ENCODE peak calls at places on chromosome 7, in four cellular contexts. E, Y, S and B are unnamed samples.

GRCh38 chr7:34165927-34166550 is 260.7 kb downstream of the BMPER start:
- DNase-seq in S (peak; percentile 53), E (peak; percentile 69), Y (no peak), B (peak; percentile 61)

GRCh38 chr7:92769844-92770243 is 66.5 kb downstream of the CDK6 start:
- DNase-seq in S (no peak), E (no peak), Y (no peak), B (no peak)

GRCh38 chr7:47897831-47898230 is 50.4 kb downstream of the PKD1L1 start:
- DNase-seq in E (no peak), Y (no peak), S (no peak), B (no peak)

GRCh38 chr7:104552102-104552501 is 223.7 kb downstream of the LHFPL3 start:
- DNase-seq in E (peak; percentile 20), S (peak; percentile 70), Y (peak; percentile 28), B (peak; percentile 27)

GRCh38 chr7:137685439-137686164 is 161.2 kb downstream of the DGKI start:
- DNase-seq in S (no peak), Y (no peak), E (no peak), B (no peak)

GRCh38 chr7:47239927-47240570 is 341.9 kb downstream of the TNS3 start:
- DNase-seq in S (no peak), Y (no peak), E (peak; percentile 28), B (peak; percentile 79)

GRCh38 chr7:79244482-79244881 is 209.0 kb downstream of the MAGI2 start:
- DNase-seq in Y (no peak), E (no peak), S (no peak), B (no peak)

GRCh38 chr7:135673360-135673706 is 11.0 kb downstream of the STMP1 start:
- DNase-seq in S (peak; percentile 55), E (peak; percentile 78), Y (no peak), B (peak; percentile 29)

GRCh38 chr7:7352845-7353244 is 170.5 kb downstream of the C1GALT1 start:
- DNase-seq in S (peak; percentile 84), E (no peak), Y (no peak), B (no peak)

GRCh38 chr7:50805425-50806130 is 22.9 kb upstream of the GRB10 start:
- DNase-seq in E (no peak), Y (no peak), S (peak; percentile 53), B (no peak)

GRCh38 chr7:81299272-81299671 is 380.4 kb upstream of the SEMA3C start:
- DNase-seq in Y (no peak), E (peak; percentile 96), S (peak; percentile 94), B (peak; percentile 99)

GRCh38 chr7:132742152-132742551 is 165.9 kb upstream of the PLXNA4 start:
- DNase-seq in E (peak; percentile 96), S (peak; percentile 39), Y (peak; percentile 70), B (peak; percentile 30)

GRCh38 chr7:14839307-14839706 is 63.2 kb downstream of the DGKB start:
- DNase-seq in Y (no peak), S (no peak), E (no peak), B (no peak)

GRCh38 chr7:37176079-37176478 is 272.6 kb downstream of the ELMO1 start:
- DNase-seq in Y (no peak), S (no peak), E (no peak), B (no peak)

GRCh38 chr7:90384433-90384832 is 18.8 kb upstream of the CLDN12 start:
- DNase-seq in E (no peak), Y (no peak), S (peak; percentile 54), B (no peak)

GRCh38 chr7:157046681-157047080 is 36.2 kb upstream of the MNX1 start:
- DNase-seq in S (peak; percentile 98), E (no peak), Y (no peak), B (no peak)

GRCh38 chr7:128304212-128304611 is 39.5 kb downstream of the RBM28 start:
- DNase-seq in S (peak; percentile 48), Y (no peak), E (no peak), B (no peak)

GRCh38 chr7:151847136-151847535 is 29.8 kb downstream of the PRKAG2 start:
- DNase-seq in Y (no peak), E (no peak), S (no peak), B (no peak)

GRCh38 chr7:38753347-38753746 is 122.2 kb upstream of the AMPH start:
- DNase-seq in E (no peak), S (no peak), Y (no peak), B (no peak)

GRCh38 chr7:2309889-2310331 is 4.3 kb downstream of the SNX8 start:
- DNase-seq in Y (no peak), E (peak; percentile 90), S (peak; percentile 75), B (peak; percentile 90)

GRCh38 chr7:7100432-7100849 is 81.9 kb upstream of the C1GALT1 start:
- DNase-seq in S (peak; percentile 99), E (no peak), Y (no peak), B (no peak)

GRCh38 chr7:33965116-33965827 is 59.9 kb downstream of the BMPER start:
- DNase-seq in Y (no peak), E (peak; percentile 88), S (no peak), B (peak; percentile 39)

DNA sequence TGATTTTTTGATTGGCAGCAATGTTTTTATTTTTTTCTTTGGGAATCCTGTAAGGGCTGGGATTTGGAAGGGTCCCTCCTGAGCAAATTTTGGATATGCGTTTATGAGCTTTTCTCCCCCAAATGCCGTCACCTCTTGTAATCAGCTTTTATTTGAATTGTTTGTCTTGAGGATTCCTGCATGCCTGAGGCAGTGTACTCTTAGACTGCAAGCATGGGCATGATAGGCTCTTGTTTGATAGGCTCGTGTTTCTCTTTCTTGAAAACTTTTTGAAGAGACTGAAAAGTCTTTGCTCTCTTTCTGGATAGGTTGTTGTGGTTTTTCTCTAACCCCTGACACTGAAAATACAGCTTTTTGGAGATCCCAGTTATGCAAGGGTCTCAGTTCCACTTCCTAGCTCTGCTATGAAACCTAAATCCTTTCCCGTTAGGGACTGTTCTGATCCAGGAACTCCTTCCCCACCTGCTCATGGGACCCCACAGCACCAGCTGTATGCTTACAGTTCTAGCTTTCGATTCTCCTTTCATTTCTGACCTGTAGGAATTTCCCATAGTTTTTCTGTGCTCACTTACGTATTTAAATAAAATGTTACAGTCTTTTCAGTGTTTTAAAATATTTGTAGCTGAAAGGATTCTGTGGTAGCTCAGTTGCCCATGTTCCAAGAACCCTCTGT is 17.2 kb downstream of the TSPAN13 start:
- DNase-seq in E (no peak), S (peak; percentile 81), Y (no peak), B (peak; percentile 21)
- TF ChIP-seq CTCF in E (no peak), S (no peak), Y (no peak), B (no peak)

GRCh38 chr7:11192506-11192905 is 218.8 kb downstream of the PHF14 start:
- DNase-seq in E (peak; percentile 32), S (no peak), Y (no peak), B (peak; percentile 67)
- H3K4me3 ChIP-seq in E (peak overlapping the region; percentile 52), S (no peak overlapping the region), Y (peak overlapping the region; percentile 37), B (peak overlapping the region; percentile 45)

GRCh38 chr7:133850497-133851070 is 276.6 kb upstream of the LRGUK start:
- DNase-seq in Y (no peak), S (no peak), E (no peak), B (no peak)

GRCh38 chr7:133851416-133851815 is 275.7 kb upstream of the LRGUK start:
- DNase-seq in S (peak; percentile 20), Y (no peak), E (no peak), B (no peak)

GRCh38 chr7:133857376-133858119 is 269.6 kb upstream of the LRGUK start:
- DNase-seq in S (no peak), E (no peak), Y (no peak), B (no peak)

GRCh38 chr7:133854739-133855138 is 272.4 kb upstream of the LRGUK start:
- DNase-seq in Y (no peak), E (peak; percentile 66), S (peak; percentile 70), B (peak; percentile 62)

DNA sequence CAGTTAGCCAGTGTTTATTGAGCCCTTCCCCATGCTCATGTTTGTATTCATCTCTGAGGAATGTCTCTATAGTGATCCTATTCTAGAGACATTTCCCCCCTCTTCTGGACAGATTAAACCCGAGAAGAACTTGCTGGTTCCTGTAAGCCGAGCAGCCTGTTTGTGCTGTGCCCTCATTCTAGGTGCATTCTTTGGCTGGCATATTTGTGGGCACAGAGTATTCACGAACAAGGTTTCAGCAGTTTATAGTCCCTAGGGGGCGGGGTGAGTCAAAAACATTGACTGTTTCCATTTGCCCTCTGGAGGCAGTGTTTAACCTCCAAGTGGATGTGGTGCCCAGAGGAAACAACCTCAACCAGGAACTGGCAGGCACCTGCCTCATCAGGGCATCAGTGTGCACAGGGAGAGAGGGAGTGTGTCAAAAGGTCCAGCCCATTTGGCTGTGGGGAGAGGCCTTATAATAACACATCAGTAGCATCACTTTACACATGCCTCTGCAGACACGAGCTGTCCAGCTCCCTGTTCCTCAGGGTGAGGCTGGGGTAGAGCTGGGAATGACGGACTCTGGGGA is 273.3 kb upstream of the LRGUK start:
- DNase-seq in Y (peak; percentile 32), S (peak; percentile 96), E (peak; percentile 69), B (peak; percentile 50)
- TF ChIP-seq CTCF in Y (no peak), S (peak; percentile 65), E (peak; percentile 45), B (peak; percentile 58)

DNA sequence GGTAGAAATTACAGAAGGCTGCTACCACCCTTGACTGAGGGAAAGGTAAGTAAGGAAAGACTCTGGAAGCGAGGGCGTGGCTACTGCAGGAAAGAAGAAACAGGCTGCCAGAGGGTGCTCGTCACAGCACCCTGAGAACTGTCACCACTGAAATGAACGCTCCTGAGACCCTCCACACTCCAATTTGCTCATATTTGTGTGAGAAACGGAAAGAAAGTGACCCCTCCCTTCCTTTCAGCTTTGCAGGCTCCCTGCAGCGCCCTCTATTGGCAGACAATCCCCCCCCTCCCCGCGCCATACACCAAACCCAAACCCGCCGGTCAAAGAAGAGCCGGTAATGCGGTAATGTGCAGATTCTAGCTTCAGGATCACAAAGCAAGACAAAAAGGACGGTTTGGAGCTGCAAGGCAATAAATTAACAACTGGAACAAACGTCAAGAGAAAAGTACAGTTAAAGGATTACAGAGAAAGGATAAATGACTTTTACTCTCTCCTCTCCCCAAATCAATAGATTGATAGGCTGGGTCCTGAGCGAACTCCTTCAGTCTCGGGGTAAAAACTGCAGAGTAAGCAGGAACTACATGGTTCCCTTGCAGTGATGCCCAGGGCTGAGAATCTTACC is 47.7 kb downstream of the STEAP1B start:
- DNase-seq in Y (peak; percentile 71), S (peak; percentile 54), E (peak; percentile 38), B (peak; percentile 21)
- H3K4me3 ChIP-seq in Y (peak overlapping the region; percentile 35), S (peak overlapping the region; percentile 10), E (peak overlapping the region; percentile 26), B (peak overlapping the region; percentile 29)

DNA sequence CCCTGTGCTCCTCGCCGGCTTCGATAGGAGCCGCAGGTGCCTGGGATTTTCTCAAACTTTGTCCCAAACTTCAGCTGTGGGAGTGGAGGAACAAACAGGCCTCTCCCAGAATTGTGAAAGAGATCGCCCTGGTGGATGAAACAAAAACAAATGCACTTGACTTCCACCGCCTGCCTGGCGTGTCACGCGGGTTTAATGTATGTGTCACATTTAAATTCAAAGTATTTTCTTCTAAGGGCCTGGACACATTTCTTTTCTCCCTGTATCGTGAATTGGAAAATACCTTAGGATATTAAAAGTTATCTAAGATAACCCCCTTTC is 694 bp upstream of the WASL start:
- DNase-seq in Y (no peak), S (peak; percentile 91), E (peak; percentile 78), B (peak; percentile 81)
- TF ChIP-seq CTCF in Y (no peak), S (peak; percentile 31), E (peak; percentile 9), B (peak; percentile 20)

GRCh38 chr7:84092207-84092606 is 102.4 kb downstream of the SEMA3A start:
- DNase-seq in S (peak; percentile 33), Y (no peak), E (peak; percentile 38), B (peak; percentile 42)
- H3K4me3 ChIP-seq in S (peak overlapping the region; percentile 3), Y (no peak overlapping the region), E (no peak overlapping the region), B (peak overlapping the region; percentile 4)